ENCODE peak calls at places on chromosomes 2 and 18, in nine cellular contexts. X is PC-3, F is endothelial cell of umbilical vein, L is endodermal cell, C is IMR-90, U is heart right ventricle, S is tibial artery, I is lower lobe of right lung, B is psoas muscle. O is an unnamed sample. For H3K4me1, the result is how much of the 10 kb centered on the place peaks cover.

GRCh38 chr2:229974271-229974670 is 52.0 kb downstream of the FBXO36 start:
- DNase-seq in B (no peak), X (no peak), U (no peak), S (no peak), C (peak), L (peak), I (no peak), F (no peak), O (no peak)

GRCh38 chr18:5895886-5896740 is 791 bp upstream of the TMEM200C start:
- DNase-seq in B (peak), U (peak), S (peak), I (peak), X (peak), C (peak), F (no peak), L (peak), O (no peak)

GRCh38 chr2:207587305-207587704 is 37.9 kb downstream of the METTL21A start:
- DNase-seq in I (no peak), C (no peak), B (no peak), L (no peak), F (no peak), X (no peak), U (no peak), S (no peak), O (no peak)

GRCh38 chr2:109614715-109615636 is 812 bp downstream of the SOWAHC start:
- DNase-seq in F (peak), I (peak), L (peak), B (peak), U (peak), X (no peak), S (peak), C (no peak), O (peak)

GRCh38 chr2:186325827-186326535 is 160.1 kb upstream of the ZC3H15 start:
- DNase-seq in B (no peak), L (no peak), U (no peak), F (no peak), X (peak), S (no peak), C (no peak), I (no peak), O (no peak)

GRCh38 chr18:59537581-59537980 is 159.6 kb downstream of the CCBE1 start:
- DNase-seq in U (no peak), B (no peak), F (no peak), L (no peak), X (no peak), I (no peak), C (no peak), S (no peak), O (no peak)

GRCh38 chr2:234245945-234246344 is 195.4 kb downstream of the SPP2 start:
- DNase-seq in U (no peak), S (no peak), F (peak), B (no peak), X (peak), I (no peak), C (peak), L (no peak), O (no peak)

GRCh38 chr18:32980896-32981295 is 208.1 kb upstream of the KLHL14 start:
- DNase-seq in F (no peak), B (no peak), I (no peak), U (no peak), L (no peak), C (no peak), X (no peak), S (no peak), O (no peak)

GRCh38 chr2:118309201-118310015 is 221.1 kb downstream of the INSIG2 start:
- DNase-seq in B (no peak), S (no peak), L (no peak), I (no peak), F (peak), U (no peak), X (no peak), C (no peak), O (no peak)

GRCh38 chr18:26309283-26309682 is 83.0 kb downstream of the TAF4B start:
- DNase-seq in B (no peak), I (no peak), X (peak), L (no peak), C (peak), S (no peak), U (no peak), F (no peak), O (no peak)

GRCh38 chr2:160869411-160869810 is 290.8 kb upstream of the TANK start:
- DNase-seq in S (no peak), U (no peak), X (peak), C (peak), L (no peak), B (no peak), F (no peak), I (no peak), O (no peak)

GRCh38 chr18:48038636-48039035 is 108.2 kb upstream of the SMAD2 start:
- DNase-seq in B (no peak), F (no peak), C (no peak), L (no peak), U (no peak), X (no peak), S (peak), I (no peak), O (no peak)

GRCh38 chr2:11683486-11683885 is 13.5 kb upstream of the NTSR2 start:
- DNase-seq in U (no peak), C (no peak), S (peak), I (no peak), L (peak), F (no peak), B (no peak), X (no peak), O (no peak)

GRCh38 chr18:321839-322467 is 54.1 kb upstream of the THOC1 start:
- DNase-seq in S (no peak), U (no peak), L (no peak), I (no peak), X (no peak), B (no peak), F (peak), C (peak), O (no peak)

GRCh38 chr2:176081451-176081992 is 2.2 kb downstream of the EVX2 start:
- DNase-seq in U (no peak), F (no peak), C (no peak), I (no peak), X (no peak), B (no peak), S (no peak), L (no peak), O (no peak)
- H3K4me3 ChIP-seq in U (no peak), F (no peak), C (no peak), I (no peak), X (no peak), B (no peak), S (no peak), L (peak), O (peak)

GRCh38 chr2:200779214-200779613 is 32.5 kb upstream of the BZW1 start:
- DNase-seq in U (no peak), L (no peak), X (no peak), I (no peak), B (no peak), C (no peak), S (no peak), F (no peak), O (no peak)
- H3K4me1 ChIP-seq in U (under half), L (under half), X (under half), I (under half), B (under half), C (under half), S (under half), F (under half), O (under half)

GRCh38 chr2:210092791-210093190 is 78.4 kb downstream of the KANSL1L start:
- DNase-seq in I (no peak), B (no peak), L (no peak), C (no peak), F (no peak), S (no peak), U (no peak), X (no peak), O (no peak)
- TF ChIP-seq CTCF in I (no peak), B (no peak), L (peak), C (no peak), F (no peak), S (no peak), U (no peak), X (no peak), O (peak)

GRCh38 chr18:72866572-72866900 is 1.3 kb downstream of the NETO1 start:
- DNase-seq in F (no peak), S (no peak), B (no peak), U (no peak), I (no peak), L (no peak), X (peak), C (no peak), O (no peak)
- H3K4me3 ChIP-seq in F (no peak), S (no peak), B (no peak), U (no peak), I (no peak), L (peak), X (peak), C (no peak), O (no peak)

GRCh38 chr2:240958366-240959213 is 39.8 kb upstream of the SNED1 start:
- DNase-seq in S (no peak), L (no peak), B (peak), F (no peak), X (no peak), U (no peak), I (no peak), C (no peak), O (peak)
- H3K4me1 ChIP-seq in S (under half), L (under half), B (under half), F (under half), X (under half), U (under half), I (under half), C (under half), O (under half)

GRCh38 chr2:54115284-54116137 is at the start of gene ACYP2:
- DNase-seq in B (peak), S (peak), C (peak), F (peak), X (peak), I (peak), U (peak), L (peak), O (peak)
- TF ChIP-seq CTCF in B (peak), S (no peak), C (peak), F (peak), X (peak), I (peak), U (no peak), L (peak), O (peak)

GRCh38 chr18:39519741-39520140 is 1954.1 kb upstream of the CELF4 start:
- DNase-seq in X (peak), F (no peak), S (no peak), C (no peak), I (no peak), L (no peak), U (no peak), B (no peak), O (no peak)
- H3K4me3 ChIP-seq in X (no peak), F (no peak), S (no peak), C (no peak), I (no peak), L (no peak), U (no peak), B (no peak), O (no peak)

GRCh38 chr18:79516441-79516931 is 120.8 kb downstream of the NFATC1 start:
- DNase-seq in F (no peak), C (no peak), S (peak), X (no peak), B (no peak), L (peak), I (no peak), U (no peak), O (no peak)
- H3K4me1 ChIP-seq in F (under half), C (under half), S (under half), X (under half), B (under half), L (under half), I (under half), U (under half), O (under half)